ENCODE peak calls at places on chromosomes 6 and 20, in nine cellular contexts. Y is GM23248, D is fibroblast of lung, K is IMR-90, U is neuronal stem cell, B is mesenchymal stem cell, Q is DND-41, T is GM23338, H is SK-N-SH. E is an unnamed sample.

GRCh38 chr20:62376112-62377063 is 9.3 kb upstream of the LAMA5 start:
- DNase-seq in Y (peak; percentile 53), D (peak; percentile 49), K (peak; percentile 32), U (peak; percentile 86), B (peak; percentile 83), Q (no peak), T (peak; percentile 93), H (no peak), E (no peak)

GRCh38 chr6:134821914-134822862 is 127.7 kb downstream of the ALDH8A1 start:
- DNase-seq in Y (no peak), D (no peak), K (peak; percentile 54), U (no peak), B (peak; percentile 40), Q (no peak), T (no peak), H (peak; percentile 15), E (no peak)

GRCh38 chr20:20492521-20493334 is 124.8 kb downstream of the INSM1 start:
- DNase-seq in Y (no peak), D (peak; percentile 78), K (no peak), U (peak; percentile 86), B (no peak), Q (no peak), T (peak; percentile 65), H (peak; percentile 30), E (peak; percentile 70)

GRCh38 chr20:47118201-47118600 is 223.6 kb downstream of the EYA2 start:
- DNase-seq in Y (peak; percentile 18), D (peak; percentile 32), K (peak; percentile 55), U (peak; percentile 41), B (no peak), Q (no peak), T (no peak), H (no peak), E (no peak)

GRCh38 chr20:46343358-46344357 is 35.4 kb upstream of the CDH22 start:
- DNase-seq in Y (no peak), D (no peak), K (no peak), U (no peak), B (no peak), Q (no peak), T (no peak), H (no peak), E (no peak)

GRCh38 chr20:49283176-49283702 is 5.4 kb upstream of the ZNFX1 start:
- DNase-seq in Y (no peak), D (no peak), K (no peak), U (no peak), B (no peak), Q (no peak), T (no peak), H (no peak), E (no peak)

GRCh38 chr6:53793318-53793975 is 1.4 kb upstream of the LRRC1 start:
- DNase-seq in Y (peak; percentile 70), D (peak; percentile 68), K (peak; percentile 61), U (peak; percentile 33), B (peak; percentile 68), Q (peak; percentile 61), T (peak; percentile 69), H (peak; percentile 37), E (peak; percentile 61)

GRCh38 chr6:34414999-34415858 is 10.6 kb downstream of the RPS10 start:
- DNase-seq in Y (peak; percentile 79), D (peak; percentile 71), K (peak; percentile 65), U (no peak), B (peak; percentile 54), Q (peak; percentile 42), T (peak; percentile 33), H (peak; percentile 47), E (peak; percentile 62)

GRCh38 chr20:37395921-37396519 is 50.1 kb downstream of the SRC start:
- DNase-seq in Y (no peak), D (no peak), K (no peak), U (no peak), B (peak; percentile 33), Q (no peak), T (peak; percentile 81), H (peak; percentile 67), E (no peak)

GRCh38 chr20:63067266-63067635 is 60.5 kb upstream of the BHLHE23 start:
- DNase-seq in Y (no peak), D (no peak), K (no peak), U (no peak), B (no peak), Q (no peak), T (no peak), H (no peak), E (no peak)

GRCh38 chr6:29488874-29489273 is 1.1 kb upstream of the MAS1L start:
- DNase-seq in Y (no peak), D (no peak), K (no peak), U (no peak), B (no peak), Q (no peak), T (no peak), H (no peak), E (no peak)

GRCh38 chr6:13528232-13528631 is 40.8 kb upstream of the GFOD1 start:
- DNase-seq in Y (peak; percentile 6), D (no peak), K (no peak), U (no peak), B (no peak), Q (no peak), T (no peak), H (no peak), E (no peak)

GRCh38 chr6:31907158-31907813 is 5.4 kb upstream of the ZBTB12 start:
- DNase-seq in Y (peak; percentile 87), D (peak; percentile 83), K (peak; percentile 85), U (no peak), B (peak; percentile 93), Q (peak; percentile 47), T (no peak), H (no peak), E (peak; percentile 78)

GRCh38 chr20:11186301-11187008 is 512.7 kb upstream of the JAG1 start:
- DNase-seq in Y (peak; percentile 32), D (peak; percentile 33), K (peak; percentile 61), U (no peak), B (no peak), Q (no peak), T (no peak), H (no peak), E (peak; percentile 22)

GRCh38 chr6:33172307-33173227 is 19.7 kb downstream of the COL11A2 start:
- DNase-seq in Y (peak; percentile 66), D (peak; percentile 18), K (peak; percentile 49), U (peak; percentile 29), B (peak; percentile 50), Q (no peak), T (peak; percentile 89), H (no peak), E (peak; percentile 14)

GRCh38 chr20:14816471-14816870 is 479.1 kb upstream of the FLRT3 start:
- DNase-seq in Y (no peak), D (no peak), K (no peak), U (no peak), B (no peak), Q (no peak), T (no peak), H (no peak), E (no peak)

GRCh38 chr6:39143238-39143930 is 28.4 kb upstream of the SAYSD1 start:
- DNase-seq in Y (no peak), D (no peak), K (no peak), U (no peak), B (no peak), Q (no peak), T (no peak), H (no peak), E (no peak)
- H3K27ac ChIP-seq in Y (no peak overlapping the region), D (no peak overlapping the region), K (no peak overlapping the region), U (no peak overlapping the region), B (no peak overlapping the region), Q (no peak overlapping the region), T (no peak overlapping the region), H (no peak overlapping the region), E (no peak overlapping the region)

DNA sequence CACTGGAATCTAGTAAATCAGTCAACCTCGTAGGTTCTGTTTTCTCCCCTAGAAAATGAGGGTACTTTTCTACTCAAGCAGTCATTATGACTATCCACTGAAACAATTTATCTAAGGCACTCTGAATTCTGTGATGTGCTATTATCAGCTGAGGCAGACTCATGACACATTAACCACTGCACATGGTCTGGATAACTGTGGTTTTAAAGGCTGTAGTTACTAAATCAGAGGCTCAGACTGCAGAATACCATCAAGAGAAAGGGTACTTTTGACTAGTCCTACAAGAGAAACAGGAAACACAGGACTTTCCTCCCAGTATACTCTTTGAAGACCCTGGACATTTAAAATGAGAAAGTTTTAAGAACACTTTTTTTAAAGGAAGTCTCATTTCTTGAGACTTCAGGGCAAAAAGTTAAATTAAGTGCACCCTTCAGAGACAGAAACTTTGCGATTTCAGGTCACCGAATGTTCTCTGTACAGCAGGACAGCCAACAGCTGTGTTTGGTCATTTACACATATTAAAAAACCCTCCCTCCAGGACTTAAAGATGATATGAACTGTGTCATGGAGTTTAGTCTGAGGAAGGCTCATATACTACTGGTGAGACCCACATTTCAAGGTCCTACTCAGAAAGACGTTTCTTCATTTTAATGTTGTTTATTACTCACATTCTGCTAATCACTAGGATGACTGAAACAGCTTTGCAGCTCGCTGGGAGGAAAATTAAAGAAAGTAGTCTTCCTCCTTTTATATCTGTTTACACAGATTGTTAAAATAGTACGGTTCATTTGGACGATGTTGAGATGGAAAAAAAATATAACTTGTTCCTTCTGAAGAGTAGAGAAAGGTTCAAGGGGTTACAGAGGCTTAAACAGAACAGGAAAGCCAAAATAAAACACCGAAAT is 19.9 kb downstream of the ATXN1 start:
- DNase-seq in Y (peak; percentile 95), D (peak; percentile 99), K (peak; percentile 98), U (no peak), B (peak; percentile 98), Q (no peak), T (no peak), H (no peak), E (peak; percentile 100)
- H3K4me1 ChIP-seq in Y (peaks cover 77% of the 10 kb centered on the region), D (peaks cover 37% of the 10 kb centered on the region), K (peaks cover 22% of the 10 kb centered on the region), U (peaks cover 1% of the 10 kb centered on the region), B (peaks cover 12% of the 10 kb centered on the region), Q (no peaks in the 10 kb centered on the region), T (peaks cover 30% of the 10 kb centered on the region), H (no peaks in the 10 kb centered on the region), E (peaks cover 60% of the 10 kb centered on the region)

DNA sequence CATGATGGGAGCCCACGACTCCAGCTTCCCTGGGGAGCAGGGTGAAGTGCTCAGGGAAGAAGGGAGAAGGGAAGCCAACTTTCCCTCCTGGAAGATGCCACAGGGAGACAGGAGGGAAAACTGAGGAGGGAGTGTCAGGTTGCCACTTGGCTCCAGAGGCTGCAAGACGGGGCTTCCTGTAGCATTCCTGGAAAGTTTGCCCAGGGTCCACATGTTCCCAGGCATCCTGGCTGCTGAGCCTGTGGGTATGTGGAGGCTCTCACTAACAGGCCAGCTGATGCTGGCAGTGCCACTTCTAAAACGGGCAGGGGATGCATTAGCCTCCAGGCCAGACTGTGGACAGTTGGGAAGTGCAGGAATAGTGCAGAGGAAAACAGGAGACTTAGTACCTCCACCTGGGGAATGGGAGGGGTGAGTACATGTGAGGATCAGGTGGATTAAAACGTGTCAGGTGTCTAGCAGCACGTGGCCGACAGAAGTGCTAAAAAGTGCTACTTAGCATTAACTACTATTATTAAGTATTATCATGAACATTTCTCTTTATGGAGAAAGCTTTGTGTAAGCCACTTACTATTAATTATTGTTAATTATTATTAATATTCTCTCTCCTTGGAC is 33.2 kb downstream of the BANF2 start:
- DNase-seq in Y (no peak), D (no peak), K (no peak), U (no peak), B (no peak), Q (no peak), T (no peak), H (no peak), E (no peak)
- H2AFZ ChIP-seq in Y (no peak overlapping the region), D (no peak overlapping the region), K (peak overlapping the region; percentile 54), U (no peak overlapping the region), B (no peak overlapping the region), Q (no peak overlapping the region), T (no peak overlapping the region), H (no peak overlapping the region), E (no peak overlapping the region)

DNA sequence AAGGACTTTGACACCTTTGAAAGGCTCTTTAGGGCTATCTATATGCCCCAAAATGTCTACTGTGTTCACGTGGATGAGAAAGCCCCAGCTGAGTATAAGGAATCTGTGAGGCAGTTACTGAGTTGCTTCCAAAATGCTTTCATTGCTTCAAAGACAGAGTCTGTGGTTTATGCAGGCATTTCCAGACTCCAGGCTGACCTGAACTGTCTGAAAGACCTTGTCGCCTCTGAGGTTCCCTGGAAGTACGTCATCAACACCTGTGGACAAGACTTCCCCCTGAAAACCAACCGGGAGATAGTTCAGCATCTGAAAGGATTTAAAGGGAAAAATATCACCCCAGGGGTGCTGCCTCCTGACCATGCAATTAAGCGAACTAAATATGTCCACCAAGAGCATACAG is 65.2 kb downstream of the GCNT2 start:
- DNase-seq in Y (no peak), D (peak; percentile 48), K (no peak), U (no peak), B (no peak), Q (no peak), T (peak; percentile 72), H (no peak), E (peak; percentile 38)
- H3K27ac ChIP-seq in Y (no peak overlapping the region), D (no peak overlapping the region), K (no peak overlapping the region), U (no peak overlapping the region), B (no peak overlapping the region), Q (peak overlapping the region; percentile 56), T (peak overlapping the region; percentile 89), H (no peak overlapping the region), E (no peak overlapping the region)

E was measured in astrocyte.